ENCODE peak calls at places on chromosomes 16 and 17, in five cellular contexts. H is Peyer's patch; X is fibroblast of lung; Q is IMR-90; E is CD4-positive, alpha-beta memory T cell. F is an unnamed sample.

GRCh38 chr17:66283296-66283934 is 19.0 kb upstream of the PRKCA start:
- DNase-seq in Q (no peak), H (no peak), E (no peak), X (no peak), F (no peak)

GRCh38 chr16:783404-784161 is 4.6 kb downstream of the RPUSD1 start:
- DNase-seq in X (peak; percentile 8), E (no peak), Q (peak; percentile 4), H (no peak), F (no peak)

GRCh38 chr16:68370921-68371651 is 60.3 kb downstream of the PRMT7 start:
- DNase-seq in E (peak; percentile 29), Q (no peak), X (no peak), H (peak; percentile 67), F (no peak)

GRCh38 chr17:40358323-40359038 is 6.1 kb downstream of the GJD3 start:
- DNase-seq in E (peak; percentile 82), H (peak; percentile 93), Q (peak; percentile 80), X (peak; percentile 67), F (peak; percentile 97)

GRCh38 chr16:8998114-8998513 is 34.4 kb upstream of the USP7 start:
- DNase-seq in X (peak; percentile 42), Q (peak; percentile 54), E (no peak), H (no peak), F (no peak)

GRCh38 chr16:23539984-23540816 is 16.9 kb downstream of the EARS2 start:
- DNase-seq in X (no peak), E (no peak), H (no peak), Q (no peak), F (no peak)

GRCh38 chr16:17364319-17365210 is 106.2 kb downstream of the XYLT1 start:
- DNase-seq in X (peak; percentile 96), Q (peak; percentile 94), H (peak; percentile 60), E (peak; percentile 87), F (no peak)

GRCh38 chr17:79991924-79992656 is 43.6 kb downstream of the TBC1D16 start:
- DNase-seq in H (no peak), E (no peak), Q (peak; percentile 38), X (no peak), F (peak; percentile 77)

GRCh38 chr16:86065711-86066110 is 166.7 kb downstream of the IRF8 start:
- DNase-seq in Q (no peak), X (no peak), E (no peak), H (no peak), F (peak; percentile 25)

GRCh38 chr17:17994271-17994670 is 21.6 kb downstream of the DRC3 start:
- DNase-seq in H (no peak), Q (no peak), X (no peak), E (no peak), F (no peak)

GRCh38 chr16:87163637-87164036 is 153.6 kb downstream of the C16orf95 start:
- DNase-seq in X (no peak), E (no peak), Q (no peak), H (no peak), F (no peak)

GRCh38 chr16:57643166-57643813 is 14.9 kb downstream of the ADGRG1 start:
- DNase-seq in Q (peak; percentile 70), E (no peak), X (peak; percentile 81), H (no peak), F (peak; percentile 62)

GRCh38 chr16:70715113-70715711 is 29.4 kb upstream of the MTSS2 start:
- DNase-seq in X (peak; percentile 94), E (no peak), H (peak; percentile 30), Q (peak; percentile 98), F (peak; percentile 66)

GRCh38 chr17:48587276-48588073 is 2.6 kb downstream of the HOXB3 start:
- DNase-seq in X (no peak), E (no peak), H (no peak), Q (peak; percentile 82), F (no peak)

GRCh38 chr16:47258874-47259461 is 115.2 kb upstream of the NETO2 start:
- DNase-seq in X (peak; percentile 6), Q (peak; percentile 14), H (no peak), E (no peak), F (no peak)

GRCh38 chr17:55273579-55274370 is 9.0 kb downstream of the HLF start:
- DNase-seq in Q (no peak), H (no peak), E (no peak), X (no peak), F (peak; percentile 66)

GRCh38 chr16:57800213-57801097 is 1.8 kb downstream of the KIFC3 start:
- DNase-seq in E (no peak), Q (no peak), X (no peak), H (no peak), F (no peak)

GRCh38 chr16:8548166-8548565 is 42.1 kb downstream of the TMEM114 start:
- DNase-seq in X (no peak), Q (no peak), H (no peak), E (no peak), F (no peak)

GRCh38 chr16:12415072-12415471 is 388.6 kb downstream of the CPPED1 start:
- DNase-seq in X (no peak), E (no peak), H (no peak), Q (no peak), F (no peak)

GRCh38 chr17:21288581-21289017 is 4.1 kb downstream of the MAP2K3 start:
- DNase-seq in E (no peak), H (no peak), X (no peak), Q (no peak), F (peak; percentile 43)

GRCh38 chr17:32621612-32622312 is 135.0 kb downstream of the CDK5R1 start:
- DNase-seq in Q (no peak), H (no peak), X (no peak), E (no peak), F (no peak)

GRCh38 chr17:9020824-9021157 is 519 bp upstream of the NTN1 start:
- DNase-seq in H (no peak), Q (no peak), E (no peak), X (no peak), F (no peak)

GRCh38 chr17:47980516-47980915 is 9.6 kb downstream of the CDK5RAP3 start:
- DNase-seq in H (no peak), E (no peak), Q (no peak), X (no peak), F (no peak)

GRCh38 chr17:28385037-28385797 is 13.7 kb downstream of the SARM1 start:
- DNase-seq in X (no peak), H (peak; percentile 24), Q (no peak), E (no peak), F (peak; percentile 84)

GRCh38 chr17:69501591-69502468 is 87.3 kb downstream of the MAP2K6 start:
- DNase-seq in E (no peak), Q (peak; percentile 90), X (peak; percentile 81), H (no peak), F (peak; percentile 38)

GRCh38 chr16:29011112-29011511 is 26.3 kb downstream of the LAT start:
- DNase-seq in H (no peak), E (no peak), X (no peak), Q (no peak), F (no peak)

GRCh38 chr17:68297168-68297567 is 5.9 kb downstream of the ARSG start:
- DNase-seq in E (no peak), Q (no peak), H (no peak), X (no peak), F (no peak)

GRCh38 chr16:77450790-77451487 is 16.1 kb upstream of the ADAMTS18 start:
- DNase-seq in X (no peak), H (no peak), E (no peak), Q (no peak), F (no peak)

GRCh38 chr16:53024045-53024444 is 28.7 kb downstream of the CHD9NB start:
- DNase-seq in Q (no peak), H (no peak), X (no peak), E (no peak), F (no peak)

GRCh38 chr17:76597156-76598003 is 11.7 kb upstream of the ST6GALNAC2 start:
- DNase-seq in Q (no peak), E (no peak), X (no peak), H (no peak), F (no peak)

GRCh38 chr17:65888649-65889048 is 303.3 kb downstream of the CEP112 start:
- DNase-seq in X (peak; percentile 98), H (no peak), Q (peak; percentile 66), E (no peak), F (no peak)

DNA sequence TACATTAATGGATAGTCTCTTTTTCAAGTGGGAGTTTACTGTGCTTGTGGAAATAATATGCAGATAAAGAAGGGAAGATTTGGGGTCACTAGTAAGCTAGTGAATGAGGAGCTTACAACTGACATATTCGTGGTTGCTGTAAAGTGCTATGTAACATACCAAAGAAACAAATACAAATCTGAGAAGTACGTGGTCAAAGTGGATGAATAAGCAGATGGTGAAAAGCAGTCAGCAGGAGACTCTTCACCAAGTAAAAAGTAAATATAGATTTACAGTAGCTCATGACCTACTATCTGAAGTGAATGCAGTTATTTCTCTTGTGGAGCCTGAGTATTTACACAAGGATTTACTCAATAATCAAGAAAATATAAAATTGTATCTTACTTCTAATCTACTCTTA is 136.6 kb upstream of the ELAC2 start:
- DNase-seq in H (no peak), Q (peak; percentile 33), E (no peak), X (peak; percentile 28), F (no peak)
- H3K27ac ChIP-seq in H (no peak overlapping the region), Q (no peak overlapping the region), E (no peak overlapping the region), X (no peak overlapping the region), F (no peak overlapping the region)

DNA sequence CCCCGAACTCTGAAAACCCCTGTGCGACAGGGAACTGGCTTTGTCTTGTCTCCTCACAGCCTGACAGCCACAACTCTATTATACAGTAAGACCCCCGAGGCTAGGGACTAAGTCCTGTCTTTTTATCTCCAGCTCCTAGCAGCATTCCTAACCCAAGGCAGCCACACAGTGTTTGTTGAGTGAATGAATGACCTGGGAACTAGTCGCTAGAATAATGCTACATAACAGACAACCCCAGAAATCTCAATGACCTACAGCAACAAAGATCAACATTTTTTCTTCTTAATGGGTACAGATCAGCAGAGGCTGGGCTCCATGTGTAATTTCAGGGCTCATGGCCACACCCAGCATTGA is 71.4 kb upstream of the TNRC6C start:
- DNase-seq in Q (no peak), E (no peak), H (no peak), X (no peak), F (peak; percentile 25)
- H3K4me3 ChIP-seq in Q (no peak overlapping the region), E (no peak overlapping the region), H (no peak overlapping the region), X (peak overlapping the region; percentile 67), F (no peak overlapping the region)

GRCh38 chr16:13961099-13961811 is 41.3 kb downstream of the ERCC4 start:
- DNase-seq in X (peak; percentile 43), E (no peak), H (no peak), Q (peak; percentile 59), F (no peak)

GRCh38 chr16:13959626-13960025 is 39.7 kb downstream of the ERCC4 start:
- DNase-seq in Q (no peak), X (no peak), E (no peak), H (no peak), F (no peak)

GRCh38 chr16:13958438-13958837 is 38.5 kb downstream of the ERCC4 start:
- DNase-seq in X (no peak), Q (no peak), H (no peak), E (no peak), F (no peak)

GRCh38 chr16:13956635-13957196 is 36.8 kb downstream of the ERCC4 start:
- DNase-seq in E (no peak), X (no peak), H (peak; percentile 32), Q (no peak), F (no peak)

GRCh38 chr16:13957197-13958078 is 37.5 kb downstream of the ERCC4 start:
- DNase-seq in X (peak; percentile 98), Q (peak; percentile 95), H (peak; percentile 62), E (no peak), F (peak; percentile 83)
- H3K27ac ChIP-seq in X (peak overlapping the region; percentile 82), Q (peak overlapping the region; percentile 94), H (peak overlapping the region; percentile 70), E (no peak overlapping the region), F (peak overlapping the region; percentile 88)

DNA sequence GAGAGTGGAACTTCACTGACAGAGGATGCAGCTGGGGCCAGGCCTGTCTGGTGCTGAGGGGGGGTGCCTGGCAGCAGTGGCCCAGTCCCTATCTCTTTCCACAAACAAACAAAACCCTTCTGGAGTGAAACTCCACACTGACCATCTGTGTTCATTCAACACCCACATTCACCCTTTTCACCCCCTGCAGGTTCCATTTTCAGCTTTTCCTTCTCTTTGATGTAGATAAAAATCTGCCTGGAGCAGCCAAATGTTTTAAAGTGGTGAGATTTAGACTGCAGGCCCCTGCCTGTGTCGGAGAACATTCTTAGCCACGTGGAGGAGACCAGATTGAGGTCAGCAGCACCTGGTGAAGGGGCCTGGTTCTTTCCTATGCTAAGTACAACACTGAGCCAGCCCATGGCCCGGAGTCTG is 161.4 kb upstream of the CDH11 start:
- DNase-seq in H (no peak), X (peak; percentile 68), E (no peak), Q (peak; percentile 34), F (no peak)
- H3K4me3 ChIP-seq in H (no peak overlapping the region), X (no peak overlapping the region), E (no peak overlapping the region), Q (no peak overlapping the region), F (no peak overlapping the region)